ENCODE peak calls at places on chromosomes 16 and 17, in eight cellular contexts. G is CD8-positive, alpha-beta memory T cell; W is IMR-90; A is CD4-positive, alpha-beta memory T cell; N is neural progenitor cell; I is cardiac muscle cell; B is uterus; C is foreskin fibroblast. Y is an unnamed sample.
A peak's percentile ranks its signal among the peaks of the same experiment; 100 is the strongest.

GRCh38 chr17:40095944-40096791 is 4.2 kb downstream of the NR1D1 start:
- DNase-seq in G (peak; percentile 84), W (peak; percentile 19), A (peak; percentile 94), N (no peak), I (no peak), B (peak; percentile 49), C (peak; percentile 55), Y (peak; percentile 93)

GRCh38 chr16:83118365-83118764 is 491.6 kb downstream of the CDH13 start:
- DNase-seq in G (no peak), W (peak; percentile 47), A (no peak), N (no peak), I (no peak), B (no peak), C (peak; percentile 64), Y (no peak)

GRCh38 chr16:28280881-28281836 is 11.2 kb upstream of the SBK1 start:
- DNase-seq in G (no peak), W (no peak), A (no peak), N (peak; percentile 32), I (no peak), B (no peak), C (no peak), Y (no peak)

GRCh38 chr16:50697881-50698767 is 4.7 kb downstream of the NOD2 start:
- DNase-seq in G (peak; percentile 24), W (peak; percentile 46), A (peak; percentile 47), N (no peak), I (no peak), B (peak; percentile 27), C (peak; percentile 35), Y (no peak)

GRCh38 chr17:58306131-58306951 is 22.3 kb downstream of the TSPOAP1 start:
- DNase-seq in G (no peak), W (no peak), A (no peak), N (no peak), I (no peak), B (peak; percentile 8), C (no peak), Y (no peak)

GRCh38 chr17:10724546-10725195 is 5.2 kb downstream of the TMEM220 start:
- DNase-seq in G (no peak), W (no peak), A (no peak), N (no peak), I (no peak), B (no peak), C (no peak), Y (no peak)

GRCh38 chr17:77140878-77141767 is at the start of gene SEC14L1:
- DNase-seq in G (peak; percentile 8), W (no peak), A (peak; percentile 9), N (peak; percentile 79), I (peak; percentile 51), B (peak; percentile 37), C (peak; percentile 68), Y (no peak)

GRCh38 chr16:58426095-58426494 is 33.8 kb downstream of the GINS3 start:
- DNase-seq in G (no peak), W (no peak), A (no peak), N (no peak), I (no peak), B (no peak), C (no peak), Y (peak; percentile 86)

GRCh38 chr16:2675021-2675420 is 7.3 kb upstream of the KCTD5 start:
- DNase-seq in G (no peak), W (no peak), A (no peak), N (no peak), I (no peak), B (no peak), C (no peak), Y (no peak)

GRCh38 chr16:2675714-2676113 is 6.6 kb upstream of the KCTD5 start:
- DNase-seq in G (no peak), W (peak; percentile 56), A (no peak), N (no peak), I (no peak), B (no peak), C (no peak), Y (no peak)

GRCh38 chr16:2673066-2673999 is 9.0 kb upstream of the KCTD5 start:
- DNase-seq in G (peak; percentile 94), W (peak; percentile 87), A (peak; percentile 97), N (peak; percentile 98), I (peak; percentile 99), B (peak; percentile 96), C (peak; percentile 98), Y (peak; percentile 78)

DNA sequence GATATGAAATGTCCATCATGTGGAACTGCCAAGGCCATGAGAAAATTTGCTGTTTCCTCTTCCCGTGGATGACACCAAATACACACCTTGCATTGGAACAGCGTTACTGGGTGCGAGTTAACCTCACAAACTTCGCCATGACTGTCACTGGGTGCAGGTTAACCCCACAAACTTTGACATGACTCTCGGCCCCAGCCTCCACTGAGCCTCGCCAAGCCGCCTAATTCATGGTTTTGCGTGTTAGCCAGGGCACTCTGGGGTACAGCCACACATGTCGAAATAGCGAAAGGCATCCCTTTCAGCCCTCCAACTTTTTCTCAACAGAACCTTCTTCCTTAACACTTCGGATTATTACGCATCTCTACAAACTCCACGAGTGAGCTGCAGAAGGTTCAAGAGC is 10.6 kb upstream of the KCTD5 start:
- DNase-seq in G (no peak), W (no peak), A (no peak), N (no peak), I (no peak), B (no peak), C (no peak), Y (no peak)
- H3K4me3 ChIP-seq in G (no peak overlapping the region), W (no peak overlapping the region), A (no peak overlapping the region), N (no peak overlapping the region), I (no peak overlapping the region), B (no peak overlapping the region), C (peak overlapping the region; percentile 61), Y (no peak overlapping the region)

GRCh38 chr16:85173077-85173980 is 61.1 kb upstream of the CIBAR2 start:
- DNase-seq in G (no peak), W (peak; percentile 97), A (no peak), N (peak; percentile 31), I (peak; percentile 52), B (no peak), C (peak; percentile 93), Y (no peak)

GRCh38 chr16:85172465-85173071 is 60.3 kb upstream of the CIBAR2 start:
- DNase-seq in G (no peak), W (peak; percentile 53), A (no peak), N (peak; percentile 69), I (peak; percentile 60), B (no peak), C (peak; percentile 72), Y (no peak)

GRCh38 chr16:85174871-85175723 is 62.8 kb upstream of the CIBAR2 start:
- DNase-seq in G (no peak), W (peak; percentile 54), A (no peak), N (no peak), I (no peak), B (no peak), C (peak; percentile 46), Y (no peak)

GRCh38 chr16:85175724-85176233 is 63.5 kb upstream of the CIBAR2 start:
- DNase-seq in G (no peak), W (no peak), A (no peak), N (no peak), I (no peak), B (no peak), C (no peak), Y (no peak)

DNA sequence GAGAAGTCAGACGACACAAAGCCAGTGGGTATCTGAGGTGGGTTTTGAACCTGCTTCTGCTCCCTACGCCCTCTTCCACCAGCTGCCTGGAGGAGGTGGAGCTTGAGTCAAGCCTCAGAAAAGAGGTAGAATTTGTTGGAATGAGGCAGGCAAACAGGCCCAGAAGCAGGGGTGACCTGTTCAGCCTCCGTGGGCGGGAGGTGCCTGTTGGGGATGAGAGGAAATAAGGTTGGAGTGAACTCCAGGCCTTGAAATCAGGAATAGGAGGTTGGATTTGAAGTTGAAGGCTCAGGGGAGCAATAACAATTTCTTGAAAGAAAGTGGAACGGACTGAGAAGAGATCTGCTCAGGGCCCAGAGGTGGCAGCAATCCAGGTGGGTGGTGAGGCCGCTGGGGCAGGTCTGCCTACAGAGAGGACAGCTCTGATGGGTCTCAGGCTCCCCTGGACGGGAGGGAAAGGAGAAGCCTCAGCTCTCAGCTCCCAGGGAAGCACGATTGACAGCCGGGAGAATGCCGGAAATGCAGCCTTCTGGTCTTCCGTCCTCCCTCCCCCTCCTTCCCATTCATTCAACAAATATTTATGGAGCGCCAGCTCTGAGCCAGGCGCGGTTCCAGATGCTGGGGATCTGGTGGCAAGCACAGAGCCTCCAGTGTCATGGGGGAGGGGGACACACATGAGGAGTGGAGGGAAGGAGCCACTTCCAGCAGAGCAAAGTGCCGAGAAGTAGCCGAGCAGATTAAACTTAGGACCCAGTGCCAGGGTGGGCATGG is 61.9 kb upstream of the CIBAR2 start:
- DNase-seq in G (no peak), W (peak; percentile 89), A (no peak), N (peak; percentile 51), I (peak; percentile 35), B (no peak), C (peak; percentile 94), Y (no peak)
- H3K4me3 ChIP-seq in G (no peak overlapping the region), W (no peak overlapping the region), A (no peak overlapping the region), N (no peak overlapping the region), I (no peak overlapping the region), B (no peak overlapping the region), C (peak overlapping the region; percentile 34), Y (no peak overlapping the region)

DNA sequence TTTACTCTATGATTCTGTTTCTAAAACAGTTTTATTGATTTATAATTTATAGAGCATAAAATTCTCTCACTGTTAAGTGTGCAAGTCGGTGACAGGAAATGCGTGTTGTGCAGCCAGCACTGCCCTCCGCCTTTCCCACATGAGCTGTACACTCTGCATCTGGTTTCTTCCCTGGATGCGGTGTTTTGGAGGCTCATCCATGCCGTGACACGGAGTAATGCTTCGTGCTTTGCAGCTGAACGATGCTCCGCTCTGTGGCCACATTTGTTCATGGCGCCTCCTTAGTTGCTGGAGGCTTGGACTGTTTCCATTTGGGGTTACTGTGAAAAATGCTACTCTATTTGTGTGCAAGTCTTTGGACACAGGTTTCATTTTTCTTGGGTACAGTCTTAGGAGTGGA is 7.2 kb upstream of the IGFALS start:
- DNase-seq in G (no peak), W (no peak), A (no peak), N (no peak), I (no peak), B (no peak), C (peak; percentile 54), Y (no peak)
- H3K4me3 ChIP-seq in G (no peak overlapping the region), W (no peak overlapping the region), A (no peak overlapping the region), N (no peak overlapping the region), I (no peak overlapping the region), B (no peak overlapping the region), C (no peak overlapping the region), Y (no peak overlapping the region)

DNA sequence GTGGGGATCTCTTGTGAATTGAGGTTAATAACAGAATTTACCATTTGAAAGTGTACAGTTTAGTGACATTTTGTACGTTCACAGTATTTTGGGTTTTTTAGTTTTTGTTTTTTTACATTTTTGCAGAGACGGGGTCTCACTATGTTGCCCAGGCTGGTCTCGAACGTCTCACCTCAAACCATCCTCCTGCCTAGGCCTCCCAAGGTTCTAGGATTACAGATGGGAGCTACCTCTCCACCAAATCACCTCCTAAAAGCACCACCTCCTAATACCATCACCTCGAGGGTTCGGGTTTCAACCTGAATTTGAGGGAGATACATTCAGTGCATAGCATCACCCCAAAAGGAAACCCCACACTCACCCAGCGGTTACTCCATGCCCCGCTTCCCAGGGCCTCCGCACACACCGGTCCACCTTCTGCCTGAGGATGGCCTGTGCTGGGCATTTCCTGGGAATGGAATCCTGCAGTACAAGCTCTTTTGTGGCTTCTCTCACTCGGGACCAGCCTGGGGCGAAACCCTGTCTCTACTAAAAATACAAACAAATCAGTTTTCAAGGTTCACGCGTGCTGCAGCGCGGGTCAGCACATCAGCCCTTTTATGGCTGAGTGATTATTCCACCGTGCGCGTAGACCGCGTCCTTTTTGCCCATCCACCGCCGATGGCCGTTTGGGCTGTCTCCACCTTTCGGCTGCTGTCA is 182.7 kb upstream of the CIBAR2 start:
- DNase-seq in G (no peak), W (no peak), A (no peak), N (no peak), I (no peak), B (no peak), C (no peak), Y (no peak)
- H3K4me3 ChIP-seq in G (no peak overlapping the region), W (no peak overlapping the region), A (no peak overlapping the region), N (no peak overlapping the region), I (no peak overlapping the region), B (no peak overlapping the region), C (no peak overlapping the region), Y (no peak overlapping the region)

Y was measured in Jurkat, Clone E6-1.